ENCODE peak calls at places on chromosomes 13 and 19, in four cellular contexts. K is left colon; U is DND-41; J is activated CD4-positive, alpha-beta T cell treated with anti-CD3 and anti-CD28 coated beads for 24 hours. L is an unnamed sample.

GRCh38 chr13:80361883-80362327 is 21.0 kb upstream of the SPRY2 start:
- DNase-seq in J (no peak), U (no peak), K (no peak), L (peak; percentile 71)

GRCh38 chr13:26855071-26855470 is 94.5 kb upstream of the GPR12 start:
- DNase-seq in U (no peak), J (no peak), K (no peak), L (no peak)

GRCh38 chr13:83753912-83754624 is 128.2 kb downstream of the SLITRK1 start:
- DNase-seq in J (no peak), U (peak; percentile 7), K (no peak), L (no peak)

GRCh38 chr13:79227418-79227817 is 178.6 kb downstream of the RBM26 start:
- DNase-seq in J (no peak), K (no peak), U (no peak), L (no peak)

GRCh38 chr13:88042489-88042888 is 371.3 kb downstream of the SLITRK5 start:
- DNase-seq in K (no peak), J (no peak), U (no peak), L (no peak)

GRCh38 chr13:44012910-44013309 is 133.2 kb downstream of the LACC1 start:
- DNase-seq in K (no peak), U (no peak), J (no peak), L (no peak)

GRCh38 chr13:75263741-75264407 is 218.1 kb downstream of the TBC1D4 start:
- DNase-seq in K (no peak), J (no peak), U (no peak), L (no peak)

GRCh38 chr13:19586904-19587634 is 25.7 kb upstream of the TPTE2 start:
- DNase-seq in K (peak; percentile 37), U (peak; percentile 52), J (peak; percentile 67), L (peak; percentile 94)

GRCh38 chr13:33352023-33352422 is 66.5 kb upstream of the STARD13 start:
- DNase-seq in U (no peak), K (no peak), J (no peak), L (no peak)

GRCh38 chr19:36837525-36837901 is 674 bp downstream of the ZNF790 start:
- DNase-seq in J (no peak), U (no peak), K (no peak), L (no peak)

GRCh38 chr13:24032252-24032651 is 128.3 kb upstream of the SPATA13 start:
- DNase-seq in K (no peak), U (no peak), J (no peak), L (no peak)

GRCh38 chr19:409006-409514 is at the start of gene C2CD4C:
- DNase-seq in J (peak; percentile 16), K (peak; percentile 20), U (peak; percentile 46), L (peak; percentile 23)

GRCh38 chr19:44684892-44685847 is 13.8 kb upstream of the CEACAM16 start:
- DNase-seq in U (peak; percentile 12), J (no peak), K (no peak), L (peak; percentile 43)

GRCh38 chr19:38975861-38976271 is 324 bp upstream of the FBXO17 start:
- DNase-seq in K (no peak), J (no peak), U (no peak), L (no peak)

GRCh38 chr13:27851049-27851448 is 58.8 kb downstream of the GSX1 start:
- DNase-seq in J (no peak), K (no peak), U (no peak), L (peak; percentile 81)

GRCh38 chr13:83377486-83377885 is 504.8 kb downstream of the SLITRK1 start:
- DNase-seq in K (no peak), U (no peak), J (no peak), L (no peak)

GRCh38 chr13:91659583-91660415 is 261.4 kb downstream of the GPC5 start:
- DNase-seq in J (no peak), K (no peak), U (no peak), L (no peak)

GRCh38 chr13:50735071-50735470 is 108.4 kb downstream of the DLEU7 start:
- DNase-seq in U (no peak), K (no peak), J (no peak), L (no peak)

GRCh38 chr19:1169921-1170885 is 3.9 kb downstream of the SBNO2 start:
- DNase-seq in U (no peak), J (no peak), K (peak; percentile 77), L (no peak)

GRCh38 chr19:28633223-28634030 is 579.5 kb downstream of the UQCRFS1 start:
- DNase-seq in J (peak; percentile 9), U (peak; percentile 59), K (no peak), L (peak; percentile 60)

GRCh38 chr19:55066107-55066709 is 3.3 kb upstream of the RDH13 start:
- DNase-seq in J (no peak), U (no peak), K (no peak), L (no peak)

GRCh38 chr19:3950871-3951861 is 18.3 kb downstream of the NMRK2 start:
- DNase-seq in J (no peak), K (peak; percentile 53), U (no peak), L (no peak)

GRCh38 chr19:18875726-18876125 is 20.2 kb downstream of the CERS1 start:
- DNase-seq in J (no peak), U (no peak), K (no peak), L (no peak)

GRCh38 chr19:41265376-41266153 is 1.4 kb downstream of the HNRNPUL1 start:
- DNase-seq in U (peak; percentile 13), K (peak; percentile 34), J (no peak), L (peak; percentile 12)

L was measured in NB4.